ENCODE peak calls at places on chromosomes 5 and 9, in six cellular contexts. E is adipocyte, V is fibroblast of mammary gland, Q is H7, O is neuronal stem cell, J is OCI-LY7. D is an unnamed sample.

GRCh38 chr9:117413346-117414219 is 1.3 kb downstream of the ASTN2 start:
- DNase-seq in Q (peak; percentile 87), V (peak; percentile 1), J (no peak), E (no peak), O (peak; percentile 48), D (no peak)

GRCh38 chr5:34497031-34497808 is 158.9 kb upstream of the RAI14 start:
- DNase-seq in J (no peak), V (peak; percentile 82), Q (no peak), O (no peak), E (no peak), D (no peak)

GRCh38 chr5:14463629-14464028 is 118.0 kb upstream of the OTULINL start:
- DNase-seq in O (no peak), V (peak; percentile 89), Q (no peak), J (no peak), E (no peak), D (peak; percentile 80)

GRCh38 chr5:175859422-175859821 is 12.0 kb upstream of the CPLX2 start:
- DNase-seq in O (no peak), Q (no peak), E (no peak), V (no peak), J (no peak), D (no peak)

GRCh38 chr9:121201045-121201737 is 478 bp downstream of the RAB14 start:
- DNase-seq in E (peak; percentile 66), Q (peak; percentile 75), V (no peak), O (peak; percentile 24), J (peak; percentile 64), D (peak; percentile 27)

GRCh38 chr5:144368556-144368955 is 197.9 kb downstream of the KCTD16 start:
- DNase-seq in Q (no peak), V (peak; percentile 33), O (no peak), E (peak; percentile 60), J (no peak), D (peak; percentile 51)

GRCh38 chr9:19615036-19615435 is 173.8 kb downstream of the SLC24A2 start:
- DNase-seq in O (no peak), Q (no peak), V (no peak), J (no peak), E (no peak), D (no peak)

GRCh38 chr5:146645382-146645781 is 129.4 kb upstream of the GPR151 start:
- DNase-seq in J (no peak), Q (no peak), O (no peak), E (peak; percentile 1), V (no peak), D (peak; percentile 3)

GRCh38 chr9:77896269-77897245 is 135.1 kb downstream of the GNAQ start:
- DNase-seq in Q (no peak), V (no peak), O (no peak), E (no peak), J (no peak), D (no peak)

GRCh38 chr9:82116538-82116937 is 128.0 kb downstream of the SPATA31D1 start:
- DNase-seq in V (peak; percentile 43), J (peak; percentile 43), E (no peak), O (no peak), Q (no peak), D (no peak)

GRCh38 chr5:38497946-38498345 is 58.5 kb downstream of the LIFR start:
- DNase-seq in O (no peak), E (peak; percentile 21), Q (peak; percentile 22), V (peak; percentile 45), J (no peak), D (no peak)

GRCh38 chr5:51960617-51961115 is 577.4 kb downstream of the ISL1 start:
- DNase-seq in O (no peak), Q (no peak), J (peak; percentile 4), V (peak; percentile 4), E (no peak), D (peak; percentile 49)

GRCh38 chr5:39759696-39760095 is 334.9 kb upstream of the DAB2 start:
- DNase-seq in Q (no peak), O (no peak), J (no peak), V (peak; percentile 31), E (peak; percentile 56), D (no peak)

GRCh38 chr5:170268153-170268689 is 29.4 kb downstream of the LCP2 start:
- DNase-seq in O (no peak), E (no peak), J (no peak), V (no peak), Q (no peak), D (no peak)

GRCh38 chr5:109805472-109805871 is 115.7 kb downstream of the MAN2A1 start:
- DNase-seq in V (peak; percentile 3), E (no peak), J (no peak), O (no peak), Q (peak; percentile 2), D (no peak)

GRCh38 chr5:23742701-23743100 is 235.3 kb downstream of the PRDM9 start:
- DNase-seq in Q (no peak), O (no peak), V (peak; percentile 0), E (no peak), J (no peak), D (peak; percentile 23)

GRCh38 chr9:80158150-80158549 is 586.4 kb downstream of the TLE4 start:
- DNase-seq in J (no peak), V (no peak), E (no peak), O (no peak), Q (no peak), D (peak; percentile 12)

GRCh38 chr9:80156262-80156661 is 584.5 kb downstream of the TLE4 start:
- DNase-seq in E (no peak), Q (no peak), O (no peak), V (no peak), J (no peak), D (no peak)

GRCh38 chr9:80156725-80157124 is 585.0 kb downstream of the TLE4 start:
- DNase-seq in J (no peak), Q (no peak), O (no peak), V (no peak), E (no peak), D (peak; percentile 6)

GRCh38 chr9:80157128-80157527 is 585.4 kb downstream of the TLE4 start:
- DNase-seq in Q (no peak), O (no peak), V (no peak), J (no peak), E (peak; percentile 37), D (no peak)

GRCh38 chr9:80157561-80157983 is 585.8 kb downstream of the TLE4 start:
- DNase-seq in O (no peak), E (peak; percentile 62), V (no peak), J (no peak), Q (no peak), D (no peak)
- H3K4me3 ChIP-seq in O (no peak overlapping the region), E (no peak overlapping the region), V (no peak overlapping the region), J (no peak overlapping the region), Q (no peak overlapping the region), D (no peak overlapping the region)

DNA sequence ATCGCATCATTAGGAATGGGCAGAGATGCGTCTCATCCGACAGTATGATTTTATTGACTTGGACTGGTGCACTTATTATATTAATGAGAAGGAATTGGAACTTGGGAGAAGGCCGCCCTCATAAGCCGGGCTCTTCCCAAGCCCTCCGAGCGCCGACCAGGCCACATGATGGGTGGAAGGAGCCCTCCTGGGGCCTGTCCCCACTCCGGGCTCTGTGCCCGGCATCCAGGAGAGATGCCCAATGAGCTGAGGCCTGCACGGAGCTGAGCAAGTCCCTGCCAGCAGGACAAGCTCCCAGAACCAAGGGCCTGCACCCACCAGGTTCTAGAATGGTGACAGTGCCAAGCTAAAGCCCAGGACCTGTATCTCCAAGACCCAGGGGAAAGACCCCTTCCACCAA is 71.6 kb downstream of the NEK6 start:
- DNase-seq in E (no peak), V (no peak), Q (no peak), J (no peak), O (no peak), D (no peak)
- H3K4me3 ChIP-seq in E (no peak overlapping the region), V (no peak overlapping the region), Q (no peak overlapping the region), J (no peak overlapping the region), O (no peak overlapping the region), D (no peak overlapping the region)

DNA sequence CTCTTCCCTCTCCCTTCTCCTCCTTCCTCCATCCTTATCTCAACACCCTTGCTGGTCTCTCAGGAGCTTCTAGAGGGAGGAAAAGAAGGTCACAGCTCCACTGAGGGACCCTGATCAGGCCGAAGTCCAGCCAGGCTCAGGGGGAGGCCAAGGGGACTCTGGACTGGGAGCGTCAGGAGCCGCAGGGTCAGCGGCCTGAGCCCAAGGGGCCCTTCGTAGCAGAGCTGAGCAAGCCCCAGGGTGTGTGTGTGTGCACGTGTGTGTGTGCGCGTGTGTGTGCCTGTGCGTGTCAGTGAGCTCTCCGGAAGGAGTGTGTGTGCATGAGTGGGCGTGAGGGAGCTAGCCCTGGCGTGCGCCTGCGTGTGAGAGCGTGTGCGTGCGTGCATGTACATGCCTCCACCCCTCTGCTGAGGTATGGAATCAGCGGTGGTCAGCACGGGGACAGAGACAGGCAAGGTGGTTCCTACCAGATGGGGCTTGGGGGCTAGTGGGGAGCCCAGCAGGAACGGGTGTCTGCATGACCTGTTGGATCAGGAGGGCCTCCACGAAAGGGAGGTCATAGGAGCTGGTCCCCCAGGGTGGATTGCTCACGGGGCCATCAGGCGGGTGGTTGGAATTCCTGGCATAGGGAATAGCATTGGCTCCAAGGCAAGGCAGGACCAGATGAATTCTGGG is 10.0 kb upstream of the AGPAT2 start:
- DNase-seq in Q (no peak), E (no peak), V (peak; percentile 28), J (no peak), O (no peak), D (peak; percentile 66)
- H3K4me3 ChIP-seq in Q (no peak overlapping the region), E (no peak overlapping the region), V (no peak overlapping the region), J (no peak overlapping the region), O (peak overlapping the region; percentile 23), D (no peak overlapping the region)

GRCh38 chr5:141510850-141511718 is 22.2 kb downstream of the PCDHGC5 start:
- DNase-seq in E (no peak), J (peak; percentile 86), O (no peak), V (no peak), Q (no peak), D (no peak)
- H3K4me3 ChIP-seq in E (no peak overlapping the region), J (peak overlapping the region; percentile 65), O (no peak overlapping the region), V (no peak overlapping the region), Q (no peak overlapping the region), D (no peak overlapping the region)

GRCh38 chr9:3478549-3478953 is 47.2 kb downstream of the RFX3 start:
- DNase-seq in E (peak; percentile 27), O (no peak), J (peak; percentile 80), Q (no peak), V (no peak), D (peak; percentile 96)
- H3K4me3 ChIP-seq in E (no peak overlapping the region), O (no peak overlapping the region), J (peak overlapping the region; percentile 42), Q (no peak overlapping the region), V (no peak overlapping the region), D (no peak overlapping the region)

DNA sequence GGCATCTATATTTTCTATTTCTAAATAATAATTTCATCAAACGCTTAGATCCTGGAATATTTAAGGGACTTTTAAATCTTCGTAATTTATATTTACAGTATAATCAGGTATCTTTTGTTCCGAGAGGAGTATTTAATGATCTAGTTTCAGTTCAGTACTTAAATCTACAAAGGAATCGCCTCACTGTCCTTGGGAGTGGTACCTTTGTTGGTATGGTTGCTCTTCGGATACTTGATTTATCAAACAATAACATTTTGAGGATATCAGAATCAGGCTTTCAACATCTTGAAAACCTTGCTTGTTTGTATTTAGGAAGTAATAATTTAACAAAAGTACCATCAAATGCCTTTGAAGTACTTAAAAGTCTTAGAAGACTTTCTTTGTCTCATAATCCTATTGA is 1.1 kb downstream of the LRRC70 start:
- DNase-seq in V (no peak), Q (no peak), O (no peak), J (no peak), E (no peak), D (no peak)
- H3K4me3 ChIP-seq in V (no peak overlapping the region), Q (no peak overlapping the region), O (no peak overlapping the region), J (no peak overlapping the region), E (no peak overlapping the region), D (no peak overlapping the region)

DNA sequence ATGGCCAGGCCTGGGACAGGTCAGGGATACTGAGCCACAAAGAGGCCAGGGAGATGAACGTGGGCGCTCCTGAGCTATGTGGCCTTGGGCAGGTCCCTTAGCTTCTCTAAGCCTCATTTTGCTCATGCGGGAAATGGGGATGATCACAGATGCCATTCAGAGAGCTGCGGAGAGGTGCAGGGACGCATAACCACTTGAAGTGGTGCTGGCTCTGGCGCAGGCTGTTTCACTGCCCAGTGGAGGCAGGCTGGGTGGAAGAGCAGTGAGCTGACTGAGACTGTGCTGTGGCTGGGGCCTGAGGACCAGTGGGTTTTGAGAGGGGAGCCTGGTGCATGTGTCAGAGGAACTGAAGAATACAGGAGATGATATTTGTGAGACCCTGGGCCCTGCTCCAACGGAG is 18.4 kb downstream of the CXXC5 start:
- DNase-seq in J (peak; percentile 49), Q (no peak), O (no peak), V (no peak), E (no peak), D (no peak)
- H3K4me3 ChIP-seq in J (peak overlapping the region; percentile 74), Q (no peak overlapping the region), O (peak overlapping the region; percentile 47), V (no peak overlapping the region), E (no peak overlapping the region), D (no peak overlapping the region)